ENCODE peak calls at places on chromosome 18, in nine cellular contexts. S is right atrium auricular region, W is aorta, N is HCT116, B is fibroblast of villous mesenchyme, T is transverse colon, M is PC-9, U is AG04450, R is fibroblast of the aortic adventitia. H is an unnamed sample.

GRCh38 chr18:62512996-62513395 is 9.8 kb upstream of the ZCCHC2 start:
- DNase-seq in N (no peak), T (no peak), R (no peak), U (no peak), S (no peak), W (no peak), M (no peak), B (no peak), H (no peak)

GRCh38 chr18:36211612-36212065 is 24.3 kb downstream of the MOCOS start:
- DNase-seq in W (no peak), B (no peak), T (no peak), M (no peak), S (no peak), U (no peak), N (no peak), R (peak), H (no peak)

GRCh38 chr18:63071566-63072175 is 247.9 kb downstream of the BCL2 start:
- DNase-seq in U (no peak), T (no peak), W (no peak), R (no peak), B (no peak), M (peak), S (no peak), N (no peak), H (no peak)

GRCh38 chr18:59846814-59847490 is 52.8 kb upstream of the PMAIP1 start:
- DNase-seq in R (peak), M (peak), T (peak), S (no peak), W (no peak), B (peak), U (peak), N (no peak), H (no peak)

GRCh38 chr18:12308386-12309100 is 502 bp downstream of the TUBB6 start:
- DNase-seq in T (peak), S (peak), U (peak), B (peak), N (no peak), R (peak), M (peak), W (peak), H (peak)

GRCh38 chr18:45167631-45168225 is 447.5 kb upstream of the SLC14A2 start:
- DNase-seq in R (peak), N (no peak), T (no peak), W (no peak), B (peak), S (no peak), M (no peak), U (no peak), H (no peak)

GRCh38 chr18:80109676-80110078 is 615 bp downstream of the ADNP2 start:
- DNase-seq in T (peak), S (no peak), W (peak), N (no peak), M (no peak), U (no peak), R (peak), B (peak), H (no peak)

GRCh38 chr18:79819064-79819725 is 21.5 kb downstream of the KCNG2 start:
- DNase-seq in S (peak), M (no peak), R (no peak), U (no peak), W (no peak), T (no peak), N (no peak), B (no peak), H (no peak)

GRCh38 chr18:50312296-50313030 is 25.0 kb upstream of the CXXC1 start:
- DNase-seq in M (no peak), U (no peak), R (no peak), W (no peak), N (no peak), S (no peak), B (no peak), T (no peak), H (no peak)
- H3K4me3 ChIP-seq in M (no peak), U (no peak), R (no peak), W (no peak), N (no peak), S (no peak), B (no peak), T (no peak), H (no peak)

DNA sequence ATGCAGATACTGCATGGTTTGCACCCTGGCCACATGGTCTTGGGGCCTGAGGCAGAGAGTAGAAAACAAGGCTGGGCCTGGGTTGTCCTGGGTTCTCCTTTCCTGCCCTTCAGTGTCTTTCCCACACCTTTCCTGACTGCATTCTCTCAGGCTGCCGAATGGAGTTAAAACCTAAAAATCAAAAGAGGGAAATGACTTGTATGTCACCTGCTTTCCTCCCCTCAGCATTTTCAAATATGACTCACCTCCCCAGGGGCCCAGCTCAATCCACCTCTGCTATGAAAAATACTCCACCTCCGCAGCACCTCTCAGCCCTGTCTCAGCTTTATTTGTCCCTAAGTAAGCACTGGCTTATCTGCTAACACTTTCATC is 457.8 kb upstream of the MEX3C start:
- DNase-seq in N (no peak), U (no peak), T (no peak), W (no peak), S (no peak), M (no peak), B (no peak), R (no peak), H (no peak)
- H3K4me3 ChIP-seq in N (no peak), U (no peak), T (no peak), W (no peak), S (no peak), M (no peak), B (no peak), R (no peak), H (no peak)

GRCh38 chr18:27717250-27717649 is 459.7 kb downstream of the CDH2 start:
- DNase-seq in R (no peak), U (no peak), M (no peak), W (no peak), N (no peak), B (no peak), S (no peak), T (no peak), H (no peak)

GRCh38 chr18:27728659-27729058 is 448.3 kb downstream of the CDH2 start:
- DNase-seq in W (no peak), R (no peak), N (no peak), M (no peak), T (no peak), S (no peak), U (no peak), B (no peak), H (no peak)

GRCh38 chr18:27717816-27718215 is 459.1 kb downstream of the CDH2 start:
- DNase-seq in M (no peak), N (no peak), U (no peak), R (no peak), B (no peak), W (no peak), S (no peak), T (no peak), H (no peak)

GRCh38 chr18:27723168-27723567 is 453.8 kb downstream of the CDH2 start:
- DNase-seq in U (no peak), W (no peak), M (no peak), N (no peak), T (no peak), B (peak), R (no peak), S (no peak), H (no peak)
- H3K4me3 ChIP-seq in U (no peak), W (no peak), M (no peak), N (no peak), T (no peak), B (no peak), R (no peak), S (no peak), H (no peak)

GRCh38 chr18:75524852-75525251 is 97.3 kb upstream of the SMIM21 start:
- DNase-seq in M (no peak), R (no peak), S (no peak), N (no peak), B (no peak), U (no peak), W (no peak), T (no peak), H (no peak)
- H3K4me3 ChIP-seq in M (no peak), R (no peak), S (no peak), N (no peak), B (no peak), U (no peak), W (no peak), T (no peak), H (no peak)

GRCh38 chr18:22999212-22999611 is 66.1 kb downstream of the RBBP8 start:
- DNase-seq in T (no peak), R (peak), U (no peak), B (no peak), W (no peak), N (no peak), S (no peak), M (peak), H (no peak)

GRCh38 chr18:23003289-23003688 is 70.2 kb downstream of the RBBP8 start:
- DNase-seq in N (no peak), W (no peak), S (no peak), M (no peak), T (no peak), B (no peak), U (no peak), R (no peak), H (no peak)

GRCh38 chr18:22999647-23000046 is 66.5 kb downstream of the RBBP8 start:
- DNase-seq in U (no peak), S (no peak), M (no peak), R (no peak), B (no peak), N (no peak), T (no peak), W (no peak), H (no peak)

DNA sequence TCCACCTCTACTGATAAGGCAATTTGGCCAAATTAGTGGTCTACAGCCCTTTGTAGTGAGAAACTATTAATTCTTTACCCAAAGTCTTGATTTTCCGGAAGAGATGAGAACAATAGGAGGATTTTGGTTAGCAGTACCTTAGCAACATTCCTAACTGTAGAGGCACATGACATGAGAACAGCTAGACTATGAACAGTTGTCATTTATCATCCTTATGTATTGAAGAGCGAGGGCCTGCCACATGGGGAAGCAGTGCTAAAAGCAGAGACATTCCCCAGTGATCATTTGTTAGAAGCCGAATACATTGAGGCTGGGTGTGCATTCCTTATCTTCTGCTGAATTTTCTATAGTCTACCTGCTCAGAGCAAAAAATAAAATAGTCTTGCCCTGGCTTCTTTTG is 65.2 kb downstream of the RBBP8 start:
- DNase-seq in N (no peak), R (no peak), U (no peak), S (no peak), M (no peak), W (no peak), B (no peak), T (no peak), H (no peak)
- H3K4me3 ChIP-seq in N (no peak), R (no peak), U (no peak), S (no peak), M (no peak), W (no peak), B (no peak), T (no peak), H (no peak)

GRCh38 chr18:47928466-47928865 is 2.0 kb downstream of the SMAD2 start:
- DNase-seq in B (peak), S (no peak), R (peak), N (no peak), W (no peak), T (no peak), M (no peak), U (no peak), H (no peak)
- H3K4me3 ChIP-seq in B (peak), S (no peak), R (peak), N (no peak), W (no peak), T (peak), M (peak), U (peak), H (peak)

DNA sequence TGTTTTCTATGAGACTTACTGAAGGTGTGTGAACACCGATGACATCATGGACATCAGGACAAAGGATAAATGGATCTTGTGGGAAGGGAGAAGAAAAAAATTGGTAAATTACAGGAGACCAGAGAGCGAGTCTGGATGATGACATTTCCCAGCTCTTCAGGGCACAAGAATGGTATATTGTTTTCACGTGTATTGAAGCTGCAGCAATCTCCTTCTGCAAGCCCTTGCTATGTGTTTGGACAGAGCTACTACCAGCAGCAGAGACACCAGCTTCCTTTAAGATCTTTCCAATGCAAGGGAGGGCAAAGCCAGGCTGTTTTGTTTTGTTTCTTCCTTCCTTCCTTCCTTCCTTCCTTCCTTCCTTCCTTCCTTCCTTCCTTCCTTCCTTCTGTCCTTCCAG is 47.2 kb downstream of the DCC start:
- DNase-seq in T (no peak), U (no peak), B (no peak), R (no peak), W (no peak), M (no peak), S (no peak), N (no peak), H (no peak)
- H3K4me3 ChIP-seq in T (no peak), U (no peak), B (no peak), R (no peak), W (no peak), M (no peak), S (no peak), N (no peak), H (no peak)

H was measured in upper lobe of right lung.